ENCODE peak calls at places on chromosomes 13 and 19, in ten cellular contexts. K is neural progenitor cell; Q is heart right ventricle; A is colonic mucosa; D is neuronal stem cell; N is naive thymus-derived CD4-positive, alpha-beta T cell; L is Peyer's patch; B is endodermal cell; I is mesenchymal stem cell; P is body of pancreas. S is an unnamed sample. For H3K9me3, the result is how much of the 10 kb centered on the place peaks cover.

GRCh38 chr13:73572824-73573223 is 514.0 kb downstream of the KLF5 start:
- DNase-seq in A (no peak), N (no peak), L (no peak), P (no peak), D (no peak), B (no peak), I (no peak), Q (no peak), K (no peak), S (no peak)

GRCh38 chr13:97953376-97953970 is at the start of gene IPO5:
- DNase-seq in B (no peak), A (no peak), N (no peak), Q (no peak), P (no peak), I (no peak), L (no peak), K (no peak), D (no peak), S (no peak)

GRCh38 chr13:44052843-44053607 is 173.3 kb downstream of the LACC1 start:
- DNase-seq in N (no peak), K (peak), P (no peak), A (no peak), I (peak), Q (no peak), D (peak), B (peak), L (no peak), S (no peak)

GRCh38 chr19:18845961-18846360 is 14.2 kb downstream of the UPF1 start:
- DNase-seq in B (no peak), P (no peak), Q (no peak), N (no peak), L (no peak), D (no peak), A (no peak), I (no peak), K (no peak), S (no peak)

GRCh38 chr13:73411067-73411809 is 352.4 kb downstream of the KLF5 start:
- DNase-seq in K (no peak), L (no peak), I (no peak), Q (no peak), N (no peak), A (no peak), P (no peak), B (no peak), D (no peak), S (no peak)

GRCh38 chr13:45055198-45055901 is 65.0 kb upstream of the GTF2F2 start:
- DNase-seq in A (peak), D (no peak), I (peak), L (peak), N (peak), B (no peak), P (no peak), Q (no peak), K (no peak), S (no peak)

GRCh38 chr19:10478903-10479384 is 24.2 kb downstream of the KEAP1 start:
- DNase-seq in I (peak), K (peak), L (peak), A (peak), D (peak), N (peak), B (peak), P (peak), Q (peak), S (peak)

GRCh38 chr19:4059931-4060620 is 6.6 kb downstream of the ZBTB7A start:
- DNase-seq in P (peak), K (no peak), A (peak), I (no peak), D (no peak), Q (peak), B (no peak), N (no peak), L (peak), S (peak)

GRCh38 chr19:51919606-51920005 is 7.7 kb upstream of the ZNF613 start:
- DNase-seq in P (no peak), D (no peak), I (no peak), N (no peak), B (no peak), K (no peak), A (no peak), Q (no peak), L (no peak), S (no peak)
- H3K9me3 ChIP-seq in P (under half), D (under half), I (half or more), N (under half), B (half or more), K (under half), A (under half), Q (half or more), L (under half), S (under half)

GRCh38 chr19:43847246-43847645 is 20.1 kb downstream of the ZNF283 start:
- DNase-seq in A (no peak), B (no peak), I (no peak), K (no peak), D (no peak), Q (no peak), P (no peak), N (no peak), L (no peak), S (no peak)

GRCh38 chr19:43839139-43839538 is 12.0 kb downstream of the ZNF283 start:
- DNase-seq in I (no peak), D (no peak), K (no peak), N (no peak), L (no peak), Q (no peak), P (no peak), B (no peak), A (no peak), S (no peak)

GRCh38 chr19:43847884-43848283 is 20.8 kb downstream of the ZNF283 start:
- DNase-seq in N (no peak), D (no peak), I (no peak), A (no peak), B (no peak), Q (no peak), P (no peak), K (peak), L (no peak), S (no peak)

DNA sequence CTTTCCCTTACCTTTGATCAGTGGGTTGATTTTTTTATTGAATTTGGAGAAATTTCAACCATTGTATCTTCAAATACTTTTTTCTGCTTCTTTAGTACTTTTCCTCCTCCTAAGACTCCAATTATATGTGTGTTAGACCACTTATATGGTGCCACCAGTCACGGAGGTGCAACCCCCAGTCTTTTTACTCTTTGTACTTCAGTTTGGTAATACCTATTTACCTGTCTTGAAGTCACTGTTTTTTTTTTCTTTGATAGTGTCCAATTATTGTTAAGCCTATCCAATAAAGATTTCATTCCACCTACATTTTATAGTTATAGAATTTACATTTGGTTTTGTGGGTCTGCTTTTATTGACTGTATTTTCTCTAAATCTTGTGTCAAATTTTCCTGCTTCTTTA is 14.9 kb downstream of the ZNF283 start:
- DNase-seq in D (no peak), L (no peak), N (no peak), I (no peak), Q (no peak), B (no peak), K (no peak), A (no peak), P (no peak), S (no peak)
- H3K9me3 ChIP-seq in D (under half), L (under half), N (under half), I (half or more), Q (half or more), B (half or more), K (half or more), A (under half), P (under half), S (under half)

GRCh38 chr19:54682306-54682705 is 19.5 kb downstream of the LILRB4 start:
- DNase-seq in B (no peak), L (no peak), I (no peak), D (no peak), P (no peak), K (no peak), N (no peak), Q (no peak), A (no peak), S (no peak)

DNA sequence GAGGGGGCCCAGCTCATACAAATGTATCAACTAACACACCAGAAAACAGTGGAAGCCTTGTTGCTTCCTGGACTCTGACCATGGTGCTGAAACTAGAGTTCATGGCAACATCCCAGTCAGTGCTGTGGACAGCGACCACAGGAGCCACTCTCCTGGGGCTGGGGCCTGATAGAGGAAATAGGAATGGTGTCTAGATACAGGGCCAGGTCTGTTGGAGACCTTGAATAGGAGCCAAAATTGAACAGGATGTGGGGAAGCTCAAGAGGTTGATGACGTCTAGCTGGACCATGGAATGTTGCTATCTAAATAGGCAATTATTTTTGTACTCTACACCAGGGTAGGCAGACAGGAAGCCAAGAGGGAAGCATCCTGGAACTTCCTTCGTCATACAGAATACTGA is 21.8 kb downstream of the LILRB4 start:
- DNase-seq in D (no peak), B (peak), I (no peak), N (no peak), L (no peak), K (peak), P (no peak), A (no peak), Q (no peak), S (no peak)
- H3K9me3 ChIP-seq in D (under half), B (half or more), I (under half), N (under half), L (under half), K (under half), P (under half), A (under half), Q (under half), S (under half)

GRCh38 chr19:57773488-57773887 is 4.0 kb downstream of the ZNF586 start:
- DNase-seq in I (no peak), A (no peak), N (no peak), K (no peak), Q (no peak), P (no peak), B (no peak), D (no peak), L (no peak), S (no peak)

GRCh38 chr19:57778358-57778757 is 8.9 kb downstream of the ZNF586 start:
- DNase-seq in P (no peak), Q (no peak), A (no peak), N (no peak), K (no peak), D (no peak), B (no peak), I (no peak), L (no peak), S (no peak)

GRCh38 chr19:57776764-57777296 is 7.4 kb downstream of the ZNF586 start:
- DNase-seq in L (no peak), Q (no peak), P (no peak), I (no peak), B (no peak), A (no peak), N (no peak), K (no peak), D (no peak), S (no peak)

GRCh38 chr19:57779220-57779845 is 9.9 kb downstream of the ZNF586 start:
- DNase-seq in N (no peak), K (no peak), I (no peak), A (no peak), D (no peak), P (no peak), Q (no peak), B (no peak), L (no peak), S (no peak)
- H3K9me3 ChIP-seq in N (half or more), K (under half), I (half or more), A (under half), D (under half), P (under half), Q (half or more), B (under half), L (under half), S (half or more)

GRCh38 chr19:41698746-41699230 is 9.6 kb upstream of the CEACAM5 start:
- DNase-seq in N (no peak), D (no peak), P (no peak), I (no peak), K (no peak), Q (no peak), L (peak), B (no peak), A (peak), S (no peak)
- H3K9me3 ChIP-seq in N (under half), D (under half), P (under half), I (under half), K (under half), Q (under half), L (under half), B (under half), A (under half), S (under half)

GRCh38 chr19:6286676-6287075 is 6.9 kb upstream of the MLLT1 start:
- DNase-seq in N (no peak), I (no peak), B (no peak), Q (no peak), D (no peak), A (no peak), K (no peak), L (no peak), P (no peak), S (no peak)

GRCh38 chr19:6288737-6289136 is 9.0 kb upstream of the MLLT1 start:
- DNase-seq in A (no peak), D (no peak), I (no peak), Q (no peak), N (no peak), B (no peak), K (no peak), P (no peak), L (no peak), S (no peak)

GRCh38 chr19:6292006-6292405 is 12.2 kb upstream of the MLLT1 start:
- DNase-seq in Q (no peak), L (no peak), I (no peak), N (no peak), K (peak), D (no peak), P (no peak), B (no peak), A (no peak), S (no peak)

GRCh38 chr19:6287269-6287885 is 7.6 kb upstream of the MLLT1 start:
- DNase-seq in L (no peak), B (no peak), P (no peak), K (no peak), I (peak), A (no peak), Q (no peak), D (no peak), N (no peak), S (no peak)
- H3K9me3 ChIP-seq in L (under half), B (under half), P (under half), K (under half), I (under half), A (under half), Q (half or more), D (under half), N (under half), S (under half)